ENCODE peak calls at places on chromosome 1, in six cellular contexts. S is colonic mucosa; Q is right cardiac atrium; F is NCI-H1417; U is stimulated activated CD4-positive, alpha-beta T cell treated with anti-CD3 and anti-CD28 coated beads, Interleukin-4, amount 100 ng/mL, for 48 hours; H is upper lobe of left lung. N is an unnamed sample.

GRCh38 chr1:33302325-33302724 is 18.6 kb downstream of the A3GALT2 start:
- DNase-seq in H (peak), U (no peak), S (no peak), F (no peak), Q (peak), N (no peak)

GRCh38 chr1:75673885-75674284 is 50.6 kb upstream of the ACADM start:
- DNase-seq in F (no peak), U (no peak), S (no peak), Q (no peak), H (no peak), N (no peak)

GRCh38 chr1:151635479-151636072 is 23.7 kb downstream of the SNX27 start:
- DNase-seq in U (no peak), Q (no peak), H (no peak), S (no peak), F (no peak), N (no peak)

GRCh38 chr1:904271-904950 is 19.3 kb upstream of the SAMD11 start:
- DNase-seq in S (peak), Q (peak), F (peak), H (peak), U (peak), N (peak)

GRCh38 chr1:156284112-156284511 is at the start of gene TMEM79:
- DNase-seq in H (no peak), U (no peak), Q (no peak), F (no peak), S (peak), N (no peak)

GRCh38 chr1:99808391-99809115 is 41.6 kb upstream of the AGL start:
- DNase-seq in S (peak), U (no peak), Q (no peak), F (peak), H (no peak), N (peak)

GRCh38 chr1:182143825-182144661 is 82.5 kb upstream of the ZNF648 start:
- DNase-seq in Q (peak), S (peak), F (peak), H (peak), U (no peak), N (no peak)

GRCh38 chr1:230069813-230070212 is 2.8 kb downstream of the GALNT2 start:
- DNase-seq in Q (no peak), U (no peak), H (no peak), F (no peak), S (no peak), N (no peak)

GRCh38 chr1:41844255-41844654 is 74.5 kb downstream of the HIVEP3 start:
- DNase-seq in S (no peak), Q (no peak), F (no peak), U (no peak), H (no peak), N (no peak)

GRCh38 chr1:221869759-221870158 is 127.9 kb upstream of the DUSP10 start:
- DNase-seq in F (no peak), H (no peak), Q (no peak), U (no peak), S (no peak), N (no peak)

GRCh38 chr1:7456683-7457082 is 314.4 kb upstream of the VAMP3 start:
- DNase-seq in U (no peak), S (no peak), H (no peak), F (peak), Q (no peak), N (no peak)

N was measured in 8988T.